ENCODE peak calls at places on chromosomes 6 and 20, in five cellular contexts. L is mesenchymal stem cell, P is trophoblast cell, C is IMR-90, X is H1. F is an unnamed sample.

GRCh38 chr20:14937846-14938245 is 600.4 kb upstream of the FLRT3 start:
- DNase-seq in P (no peak), C (no peak), X (no peak), L (no peak), F (no peak)

GRCh38 chr20:24682496-24683090 is 213.2 kb downstream of the SYNDIG1 start:
- DNase-seq in C (no peak), X (no peak), P (no peak), L (no peak), F (no peak)

GRCh38 chr20:32672982-32673727 is 586 bp downstream of the C20orf203 start:
- DNase-seq in L (no peak), X (no peak), P (no peak), C (no peak), F (no peak)

GRCh38 chr20:56249244-56249955 is 868 bp downstream of the MC3R start:
- DNase-seq in X (peak; percentile 5), L (no peak), P (peak; percentile 44), C (no peak), F (no peak)

GRCh38 chr20:44973053-44973452 is 6.7 kb downstream of the STK4 start:
- DNase-seq in C (no peak), X (no peak), L (no peak), P (no peak), F (no peak)

GRCh38 chr20:62824476-62825287 is 7.8 kb downstream of the COL9A3 start:
- DNase-seq in C (no peak), X (no peak), P (no peak), L (no peak), F (no peak)

GRCh38 chr6:82906951-82907350 is 158.7 kb downstream of the UBE3D start:
- DNase-seq in C (peak; percentile 61), P (no peak), X (no peak), L (peak; percentile 80), F (no peak)

GRCh38 chr6:169145476-169145875 is 108.2 kb downstream of the THBS2 start:
- DNase-seq in L (no peak), X (no peak), C (peak; percentile 76), P (peak; percentile 81), F (no peak)

GRCh38 chr20:37714973-37715657 is 21.3 kb downstream of the CTNNBL1 start:
- DNase-seq in L (peak; percentile 77), C (peak; percentile 64), X (no peak), P (peak; percentile 96), F (no peak)

GRCh38 chr6:159616456-159616855 is 76.6 kb downstream of the SOD2 start:
- DNase-seq in X (no peak), P (no peak), L (no peak), C (no peak), F (no peak)

GRCh38 chr6:46850781-46851180 is 57.6 kb downstream of the MEP1A start:
- DNase-seq in C (no peak), L (peak; percentile 9), P (no peak), X (no peak), F (no peak)

GRCh38 chr6:74574794-74575193 is 631.1 kb downstream of the COL12A1 start:
- DNase-seq in C (peak; percentile 58), X (no peak), L (peak; percentile 36), P (peak; percentile 13), F (no peak)

GRCh38 chr20:24781061-24781980 is 167.7 kb upstream of the CST7 start:
- DNase-seq in L (peak; percentile 8), X (no peak), P (peak; percentile 23), C (peak; percentile 36), F (no peak)

GRCh38 chr6:140909156-140909555 is 1223.6 kb upstream of the GJE1 start:
- DNase-seq in X (no peak), L (no peak), C (peak; percentile 77), P (no peak), F (no peak)

GRCh38 chr20:40741507-40742106 is 52.6 kb upstream of the MAFB start:
- DNase-seq in C (peak; percentile 34), L (peak; percentile 30), X (peak; percentile 34), P (peak; percentile 67), F (peak; percentile 9)

GRCh38 chr6:30103630-30104179 is 9.2 kb downstream of the TRIM31 start:
- DNase-seq in P (peak; percentile 32), L (no peak), C (no peak), X (no peak), F (no peak)
- H4K91ac ChIP-seq in P (no peak overlapping the region), L (no peak overlapping the region), C (no peak overlapping the region), X (no peak overlapping the region), F (no peak overlapping the region)

GRCh38 chr6:131808460-131809269 is 845 bp downstream of the ENPP1 start:
- DNase-seq in X (no peak), L (no peak), C (no peak), P (peak; percentile 24), F (no peak)
- H3K4me3 ChIP-seq in X (peak overlapping the region; percentile 65), L (peak overlapping the region; percentile 80), C (peak overlapping the region; percentile 74), P (peak overlapping the region; percentile 75), F (peak overlapping the region; percentile 79)

DNA sequence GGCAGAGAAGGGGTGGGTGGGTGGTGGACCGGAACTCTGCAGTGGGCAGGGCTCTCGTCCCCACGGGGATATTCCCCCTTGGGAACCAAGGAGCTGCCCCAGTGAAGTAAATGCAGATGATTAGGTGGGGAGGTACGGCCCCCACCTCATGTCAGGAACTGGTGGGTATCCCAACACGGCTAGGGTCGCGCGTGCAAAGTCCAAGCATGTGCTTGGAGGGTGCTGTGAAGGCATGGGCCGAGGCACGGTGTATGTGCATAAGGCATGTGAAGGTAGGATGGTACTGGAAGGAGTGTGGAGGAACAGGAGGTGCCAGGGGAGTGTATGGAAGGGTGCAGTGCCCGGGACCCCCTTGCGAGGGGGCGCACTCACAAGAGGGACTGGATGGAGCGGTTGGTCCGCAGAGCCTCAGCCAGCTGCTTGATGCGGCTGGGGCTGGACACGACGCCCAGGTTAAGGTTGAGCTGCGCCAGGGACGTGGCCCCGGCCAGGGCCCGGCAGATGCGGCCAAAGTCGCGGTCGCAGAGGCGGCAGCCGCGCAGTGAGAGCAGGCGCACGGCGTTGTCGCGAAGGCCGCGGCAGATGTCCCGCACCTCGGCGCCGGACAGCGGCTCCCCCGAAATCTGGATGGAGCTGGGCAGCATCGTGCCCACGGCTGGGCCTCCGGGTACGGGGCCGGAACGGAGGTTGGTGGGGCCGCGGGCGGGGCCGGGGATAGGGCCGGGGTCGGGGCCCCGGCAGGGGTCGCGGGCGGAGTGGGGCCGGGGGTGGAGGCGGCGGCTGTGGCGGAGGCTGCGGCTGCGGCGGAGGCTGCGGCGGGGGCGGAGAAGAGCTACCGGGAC is 783 bp downstream of the LRRC73 start:
- DNase-seq in X (no peak), L (peak; percentile 6), P (peak; percentile 39), C (no peak), F (no peak)
- H2AFZ ChIP-seq in X (no peak overlapping the region), L (peak overlapping the region; percentile 80), P (peak overlapping the region; percentile 10), C (peak overlapping the region; percentile 97), F (peak overlapping the region; percentile 96)

GRCh38 chr6:63635563-63636515 is at the start of gene PHF3:
- DNase-seq in L (peak; percentile 90), X (peak; percentile 60), C (peak; percentile 84), P (peak; percentile 95), F (peak; percentile 92)
- H4K91ac ChIP-seq in L (peak within 1 kb of the TSS; percentile 97), X (peak within 1 kb of the TSS; percentile 92), C (peak within 1 kb of the TSS; percentile 50), P (peak within 1 kb of the TSS; percentile 73), F (peak within 1 kb of the TSS; percentile 24)

F was measured in neuronal stem cell.